ENCODE peak calls at places on chromosomes 2 and 18, in five cellular contexts. C is transverse colon, L is lower lobe of right lung, G is endothelial cell of umbilical vein, E is MM.1S. T is an unnamed sample. For H3K4me1, the result is how much of the 10 kb centered on the place peaks cover.

GRCh38 chr2:98505311-98505808 is 60.7 kb downstream of the INPP4A start:
- DNase-seq in C (peak), L (peak), G (peak), E (peak), T (no peak)

GRCh38 chr2:227503433-227504406 is 31.8 kb downstream of the AGFG1 start:
- DNase-seq in C (peak), L (no peak), G (peak), E (no peak), T (no peak)

GRCh38 chr2:17538022-17538843 is 2.3 kb upstream of the VSNL1 start:
- DNase-seq in C (peak), L (peak), G (peak), E (peak), T (no peak)

GRCh38 chr2:191289049-191289448 is 43.8 kb downstream of the MYO1B start:
- DNase-seq in C (no peak), L (no peak), G (no peak), E (no peak), T (no peak)

GRCh38 chr18:36518839-36519238 is 221.3 kb downstream of the FHOD3 start:
- DNase-seq in C (no peak), L (no peak), G (no peak), E (no peak), T (no peak)

GRCh38 chr2:163123526-163123925 is 285.0 kb upstream of the KCNH7 start:
- DNase-seq in C (no peak), L (no peak), G (no peak), E (peak), T (no peak)

GRCh38 chr2:219684721-219685689 is 57.6 kb downstream of the SLC4A3 start:
- DNase-seq in C (peak), L (peak), G (no peak), E (peak), T (peak)

GRCh38 chr18:27839141-27839540 is 337.8 kb downstream of the CDH2 start:
- DNase-seq in C (no peak), L (no peak), G (peak), E (no peak), T (peak)

GRCh38 chr2:11446733-11447248 is 19.2 kb downstream of the E2F6 start:
- DNase-seq in C (peak), L (no peak), G (peak), E (peak), T (peak)

GRCh38 chr2:103174711-103175110 is 412.9 kb downstream of the TMEM182 start:
- DNase-seq in C (no peak), L (no peak), G (no peak), E (no peak), T (no peak)

GRCh38 chr2:149050188-149050587 is 11.7 kb downstream of the LYPD6B start:
- DNase-seq in C (no peak), L (no peak), G (no peak), E (no peak), T (no peak)

GRCh38 chr2:30775833-30776232 is 31.4 kb downstream of the CAPN13 start:
- DNase-seq in C (no peak), L (no peak), G (no peak), E (no peak), T (no peak)

GRCh38 chr2:188042412-188042811 is 249.3 kb upstream of the GULP1 start:
- DNase-seq in C (no peak), L (no peak), G (peak), E (no peak), T (no peak)

GRCh38 chr2:138276367-138276766 is 225.2 kb upstream of the SPOPL start:
- DNase-seq in C (no peak), L (no peak), G (no peak), E (no peak), T (no peak)

GRCh38 chr2:149330127-149331022 is at the start of gene LYPD6:
- DNase-seq in C (peak), L (peak), G (peak), E (peak), T (peak)

GRCh38 chr2:190837417-190837816 is 43.2 kb upstream of the GLS start:
- DNase-seq in C (no peak), L (no peak), G (no peak), E (no peak), T (no peak)

GRCh38 chr2:202105025-202105424 is 32.0 kb downstream of the KIAA2012 start:
- DNase-seq in C (no peak), L (no peak), G (no peak), E (no peak), T (no peak)

GRCh38 chr2:189673661-189674373 is 653 bp upstream of the ANKAR start:
- DNase-seq in C (no peak), L (no peak), G (no peak), E (peak), T (no peak)

GRCh38 chr2:134137182-134137595 is 116.7 kb upstream of the MGAT5 start:
- DNase-seq in C (no peak), L (peak), G (peak), E (peak), T (no peak)

GRCh38 chr2:241321033-241321432 is 5.3 kb downstream of the SEPTIN2 start:
- DNase-seq in C (no peak), L (no peak), G (no peak), E (no peak), T (no peak)
- H3K4me1 ChIP-seq in C (half or more), L (half or more), G (half or more), E (under half), T (under half)

GRCh38 chr2:239854596-239854995 is 170.5 kb downstream of the NDUFA10 start:
- DNase-seq in C (no peak), L (no peak), G (no peak), E (no peak), T (no peak)

GRCh38 chr2:239855863-239856587 is 169.1 kb downstream of the NDUFA10 start:
- DNase-seq in C (no peak), L (no peak), G (no peak), E (no peak), T (no peak)

GRCh38 chr2:239857591-239857990 is 167.6 kb downstream of the NDUFA10 start:
- DNase-seq in C (no peak), L (no peak), G (no peak), E (no peak), T (no peak)

GRCh38 chr2:239858179-239858578 is 167.0 kb downstream of the NDUFA10 start:
- DNase-seq in C (no peak), L (no peak), G (peak), E (no peak), T (no peak)

DNA sequence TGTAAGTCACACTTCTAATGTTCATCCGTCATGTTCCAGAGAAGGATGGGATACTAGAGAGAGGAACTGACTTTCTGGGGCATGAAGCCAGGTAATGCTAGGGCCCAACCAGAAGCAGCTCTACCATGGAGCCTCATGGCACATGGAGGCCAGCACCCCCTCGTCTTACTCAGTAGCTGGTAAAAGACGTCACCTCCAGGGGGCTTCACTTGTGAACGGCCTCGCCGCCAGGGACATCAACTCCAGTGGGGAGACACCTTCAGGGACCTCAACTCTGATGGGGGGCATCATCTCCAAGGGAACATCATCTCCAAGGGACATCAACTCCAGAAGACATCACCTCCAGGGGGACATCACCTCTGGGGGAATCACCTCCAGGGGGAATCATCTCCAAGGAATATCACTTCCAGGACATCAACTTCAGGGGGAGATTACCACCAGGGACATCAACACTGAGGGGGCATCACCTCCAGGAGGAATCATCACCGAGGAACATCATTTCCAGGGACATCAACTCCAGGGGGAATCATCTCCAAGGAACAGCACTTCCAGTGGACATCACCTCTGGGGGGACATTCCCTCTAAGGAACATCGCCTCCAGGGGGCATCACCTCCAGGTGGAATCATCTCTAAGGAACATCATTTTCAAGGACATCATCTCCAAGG is 168.4 kb downstream of the NDUFA10 start:
- DNase-seq in C (no peak), L (no peak), G (no peak), E (no peak), T (no peak)
- H3K4me1 ChIP-seq in C (under half), L (under half), G (under half), E (under half), T (under half)

GRCh38 chr2:85523906-85524566 is 14.9 kb upstream of the MAT2A start:
- DNase-seq in C (no peak), L (no peak), G (no peak), E (no peak), T (no peak)
- H3K4me1 ChIP-seq in C (under half), L (under half), G (under half), E (under half), T (under half)

DNA sequence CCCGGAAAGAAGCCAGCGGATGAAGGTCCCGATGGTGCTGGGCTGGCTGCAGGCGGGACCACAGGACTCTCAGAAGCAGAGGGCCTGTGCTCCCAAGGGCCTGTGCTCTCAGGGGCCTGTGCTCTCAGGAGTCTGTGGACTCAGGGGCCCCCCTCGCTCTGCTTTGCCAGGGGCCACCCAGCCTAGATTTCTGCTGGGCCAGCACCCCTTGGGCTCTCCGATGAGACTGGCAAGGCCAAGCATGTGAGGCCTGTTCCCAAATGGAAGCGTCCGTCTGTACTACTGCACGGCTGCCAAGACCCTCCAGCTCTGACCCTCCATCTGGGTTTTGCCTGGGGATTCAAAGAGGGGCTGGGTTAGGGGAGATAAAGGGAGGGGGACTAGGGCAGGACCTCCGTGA is 54.6 kb downstream of the SH3BP4 start:
- DNase-seq in C (no peak), L (no peak), G (no peak), E (no peak), T (no peak)
- H3K4me1 ChIP-seq in C (half or more), L (under half), G (under half), E (under half), T (half or more)

GRCh38 chr2:197208841-197209240 is 101.7 kb downstream of the ANKRD44 start:
- DNase-seq in C (no peak), L (no peak), G (no peak), E (no peak), T (no peak)

GRCh38 chr2:197208029-197208428 is 102.6 kb downstream of the ANKRD44 start:
- DNase-seq in C (no peak), L (no peak), G (no peak), E (no peak), T (no peak)

GRCh38 chr2:197207106-197207505 is 103.5 kb downstream of the ANKRD44 start:
- DNase-seq in C (no peak), L (no peak), G (no peak), E (no peak), T (no peak)

GRCh38 chr2:197209274-197209673 is 101.3 kb downstream of the ANKRD44 start:
- DNase-seq in C (no peak), L (no peak), G (no peak), E (no peak), T (no peak)

DNA sequence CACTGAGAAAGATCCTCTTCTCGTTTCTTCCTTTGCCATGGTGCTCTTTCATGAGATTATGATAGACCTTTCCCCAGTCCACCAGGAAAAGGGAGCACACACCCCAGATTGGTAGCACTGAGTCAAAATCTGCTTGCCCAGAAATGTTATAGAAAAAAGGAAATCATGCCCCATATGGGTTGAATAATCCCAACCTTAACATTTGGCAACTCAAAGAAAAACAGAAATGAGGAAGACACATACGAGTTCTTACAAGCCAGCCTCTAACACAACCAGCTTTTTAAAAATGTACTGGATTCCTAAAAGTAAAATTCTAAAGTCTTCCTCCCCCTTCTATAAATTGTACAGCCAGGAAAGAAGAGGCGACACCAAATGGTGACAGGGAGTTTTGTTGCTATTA is 103.0 kb downstream of the ANKRD44 start:
- DNase-seq in C (no peak), L (no peak), G (no peak), E (no peak), T (no peak)
- H3K4me1 ChIP-seq in C (half or more), L (half or more), G (under half), E (half or more), T (under half)

GRCh38 chr2:42289222-42289621 is 71.8 kb downstream of the COX7A2L start:
- DNase-seq in C (no peak), L (no peak), G (no peak), E (no peak), T (no peak)
- H3K4me1 ChIP-seq in C (under half), L (under half), G (under half), E (under half), T (under half)

GRCh38 chr18:57431512-57432080 is 3.6 kb upstream of the ONECUT2 start:
- DNase-seq in C (no peak), L (no peak), G (no peak), E (no peak), T (no peak)
- H3K4me1 ChIP-seq in C (under half), L (under half), G (under half), E (under half), T (under half)

DNA sequence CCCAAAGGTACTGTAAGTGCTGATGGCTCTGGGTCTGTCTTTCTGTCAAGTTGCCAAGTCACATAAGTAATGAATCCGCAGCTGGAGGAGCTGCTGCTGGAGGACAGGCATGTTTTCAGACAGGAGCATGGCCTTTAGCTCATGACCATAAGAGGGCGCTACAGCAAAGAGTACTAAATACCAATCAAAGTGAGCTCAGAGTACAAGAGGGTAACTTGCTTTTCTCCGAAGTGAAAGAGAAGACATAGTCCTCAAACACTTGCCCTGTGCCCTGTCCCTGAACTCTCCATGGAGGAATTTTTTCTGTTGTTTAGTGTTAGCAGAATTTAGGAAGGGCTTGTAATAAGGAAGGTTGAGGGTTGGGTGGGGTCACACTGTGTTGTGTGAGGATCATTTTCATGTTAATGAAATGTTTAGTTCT is 58.0 kb upstream of the EML6 start:
- DNase-seq in C (peak), L (no peak), G (peak), E (peak), T (peak)
- H3K4me1 ChIP-seq in C (under half), L (half or more), G (under half), E (under half), T (under half)

DNA sequence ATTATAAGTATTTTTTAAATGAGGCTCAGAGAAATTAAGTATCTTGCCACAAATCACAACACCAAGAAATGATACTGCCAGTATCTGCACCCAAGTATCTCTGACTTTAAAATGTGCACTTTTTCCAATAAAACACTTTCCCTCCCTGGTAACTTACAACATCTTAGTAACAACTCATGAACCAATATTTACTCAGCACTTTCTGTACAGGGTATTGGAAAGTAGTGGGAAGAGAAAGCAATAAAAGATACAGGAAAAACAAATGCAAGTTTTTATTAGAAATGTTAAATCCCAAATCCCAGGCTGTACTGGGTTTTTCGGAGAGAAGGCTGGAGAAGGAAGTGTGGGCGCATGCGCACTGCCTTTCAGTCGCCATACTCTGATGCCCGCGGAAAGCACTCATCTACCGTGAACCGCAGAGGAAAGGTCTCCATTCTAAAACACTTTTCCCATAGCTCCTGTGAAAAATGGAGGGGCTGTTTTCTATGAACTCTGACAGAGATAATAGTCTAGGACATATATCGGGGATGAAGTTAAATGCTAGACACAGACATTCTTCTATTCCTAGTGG is 52.1 kb downstream of the L3MBTL4 start:
- DNase-seq in C (no peak), L (no peak), G (no peak), E (no peak), T (no peak)
- H3K4me1 ChIP-seq in C (under half), L (under half), G (under half), E (under half), T (under half)

GRCh38 chr2:85767803-85768665 is 14.2 kb downstream of the ATOH8 start:
- DNase-seq in C (no peak), L (no peak), G (no peak), E (no peak), T (no peak)

GRCh38 chr2:85769987-85770362 is 16.2 kb downstream of the ATOH8 start:
- DNase-seq in C (no peak), L (no peak), G (no peak), E (no peak), T (no peak)

GRCh38 chr2:85769236-85769986 is 15.6 kb downstream of the ATOH8 start:
- DNase-seq in C (no peak), L (no peak), G (no peak), E (no peak), T (peak)

GRCh38 chr2:85770369-85770768 is 16.6 kb downstream of the ATOH8 start:
- DNase-seq in C (no peak), L (no peak), G (no peak), E (no peak), T (no peak)

DNA sequence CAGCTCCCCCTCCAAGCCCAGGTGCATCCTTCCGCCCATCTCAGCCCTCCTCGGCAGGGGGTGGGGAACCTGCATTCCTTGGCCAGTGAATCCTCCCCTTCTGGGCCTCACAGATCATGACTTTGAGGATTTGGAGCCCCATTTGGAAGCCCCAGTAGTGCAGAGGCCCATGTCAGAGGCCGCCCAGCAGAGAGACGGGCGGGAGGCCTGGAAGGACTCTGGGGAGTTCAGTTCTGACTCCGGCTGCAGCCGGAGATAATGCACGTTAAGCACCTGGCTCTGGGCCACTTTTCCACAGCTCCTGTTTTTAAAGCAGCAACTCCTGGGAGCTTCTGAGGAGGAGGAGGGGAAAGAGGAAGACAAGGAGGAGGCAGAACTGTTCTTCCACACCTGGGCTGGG is 14.9 kb downstream of the ATOH8 start:
- DNase-seq in C (peak), L (no peak), G (peak), E (no peak), T (no peak)
- H3K4me1 ChIP-seq in C (half or more), L (half or more), G (half or more), E (under half), T (under half)

T was measured in Caco-2.